ENCODE peak calls at places on chromosomes 2 and 18, in seven cellular contexts. One of them, this sample, is unnamed.
A peak's percentile ranks its signal among the peaks of the same experiment; 100 is the strongest.

GRCh38 chr2:213288913-213289700 is 4.8 kb downstream of the SPAG16 start:
- DNase-seq in stimulated activated CD4-positive, alpha-beta T cell treated with anti-CD3 and anti-CD28 coated beads, TNF-alpha, amount 100 ng/mL, for 24 hours: no peak
- DNase-seq in cardiac fibroblast: no peak
- DNase-seq in ureter: no peak
- DNase-seq in NCI-H774: no peak
- DNase-seq in substantia nigra: no peak
- DNase-seq in Caco-2: no peak
- DNase-seq in this sample: no peak

GRCh38 chr2:224362094-224362493 is 39.8 kb downstream of the FAM124B start:
- DNase-seq in Caco-2: no peak
- DNase-seq in cardiac fibroblast: no peak
- DNase-seq in substantia nigra: no peak
- DNase-seq in stimulated activated CD4-positive, alpha-beta T cell treated with anti-CD3 and anti-CD28 coated beads, TNF-alpha, amount 100 ng/mL, for 24 hours: no peak
- DNase-seq in NCI-H774: no peak
- DNase-seq in ureter: no peak
- DNase-seq in this sample: no peak

GRCh38 chr2:142866426-142866825 is 11.0 kb upstream of the KYNU start:
- DNase-seq in ureter: no peak
- DNase-seq in cardiac fibroblast: no peak
- DNase-seq in substantia nigra: no peak
- DNase-seq in stimulated activated CD4-positive, alpha-beta T cell treated with anti-CD3 and anti-CD28 coated beads, TNF-alpha, amount 100 ng/mL, for 24 hours: no peak
- DNase-seq in Caco-2: no peak
- DNase-seq in NCI-H774: no peak
- DNase-seq in this sample: no peak

GRCh38 chr18:67783215-67783946 is 266.9 kb upstream of the DSEL start:
- DNase-seq in ureter: no peak
- DNase-seq in cardiac fibroblast: peak; percentile 74
- DNase-seq in substantia nigra: no peak
- DNase-seq in NCI-H774: no peak
- DNase-seq in stimulated activated CD4-positive, alpha-beta T cell treated with anti-CD3 and anti-CD28 coated beads, TNF-alpha, amount 100 ng/mL, for 24 hours: no peak
- DNase-seq in Caco-2: no peak
- DNase-seq in this sample: no peak

GRCh38 chr18:25423267-25423666 is 71.3 kb upstream of the ZNF521 start:
- DNase-seq in ureter: no peak
- DNase-seq in stimulated activated CD4-positive, alpha-beta T cell treated with anti-CD3 and anti-CD28 coated beads, TNF-alpha, amount 100 ng/mL, for 24 hours: no peak
- DNase-seq in NCI-H774: no peak
- DNase-seq in substantia nigra: no peak
- DNase-seq in cardiac fibroblast: no peak
- DNase-seq in Caco-2: no peak
- DNase-seq in this sample: no peak

GRCh38 chr2:43879261-43879660 is 40.5 kb downstream of the ABCG8 start:
- DNase-seq in NCI-H774: no peak
- DNase-seq in cardiac fibroblast: no peak
- DNase-seq in Caco-2: no peak
- DNase-seq in stimulated activated CD4-positive, alpha-beta T cell treated with anti-CD3 and anti-CD28 coated beads, TNF-alpha, amount 100 ng/mL, for 24 hours: no peak
- DNase-seq in substantia nigra: no peak
- DNase-seq in ureter: no peak
- DNase-seq in this sample: no peak

GRCh38 chr18:23631746-23632145 is 31.0 kb downstream of the ANKRD29 start:
- DNase-seq in cardiac fibroblast: no peak
- DNase-seq in NCI-H774: no peak
- DNase-seq in stimulated activated CD4-positive, alpha-beta T cell treated with anti-CD3 and anti-CD28 coated beads, TNF-alpha, amount 100 ng/mL, for 24 hours: no peak
- DNase-seq in Caco-2: no peak
- DNase-seq in ureter: no peak
- DNase-seq in substantia nigra: no peak
- DNase-seq in this sample: no peak

GRCh38 chr18:13797157-13797611 is 26.8 kb upstream of the MC5R start:
- DNase-seq in Caco-2: no peak
- DNase-seq in cardiac fibroblast: no peak
- DNase-seq in stimulated activated CD4-positive, alpha-beta T cell treated with anti-CD3 and anti-CD28 coated beads, TNF-alpha, amount 100 ng/mL, for 24 hours: no peak
- DNase-seq in ureter: no peak
- DNase-seq in substantia nigra: no peak
- DNase-seq in NCI-H774: no peak
- DNase-seq in this sample: no peak

GRCh38 chr18:44742741-44743311 is 62.1 kb downstream of the SETBP1 start:
- DNase-seq in cardiac fibroblast: peak; percentile 41
- DNase-seq in stimulated activated CD4-positive, alpha-beta T cell treated with anti-CD3 and anti-CD28 coated beads, TNF-alpha, amount 100 ng/mL, for 24 hours: no peak
- DNase-seq in ureter: peak; percentile 65
- DNase-seq in Caco-2: no peak
- DNase-seq in NCI-H774: peak; percentile 70
- DNase-seq in substantia nigra: peak; percentile 18
- DNase-seq in this sample: peak; percentile 37

GRCh38 chr2:65574911-65575444 is 142.6 kb upstream of the SPRED2 start:
- DNase-seq in cardiac fibroblast: peak; percentile 35
- DNase-seq in substantia nigra: no peak
- DNase-seq in stimulated activated CD4-positive, alpha-beta T cell treated with anti-CD3 and anti-CD28 coated beads, TNF-alpha, amount 100 ng/mL, for 24 hours: no peak
- DNase-seq in ureter: no peak
- DNase-seq in Caco-2: no peak
- DNase-seq in NCI-H774: no peak
- DNase-seq in this sample: no peak

GRCh38 chr2:162217596-162217995 is 25.6 kb downstream of the FAP start:
- DNase-seq in stimulated activated CD4-positive, alpha-beta T cell treated with anti-CD3 and anti-CD28 coated beads, TNF-alpha, amount 100 ng/mL, for 24 hours: no peak
- DNase-seq in NCI-H774: no peak
- DNase-seq in substantia nigra: no peak
- DNase-seq in ureter: no peak
- DNase-seq in Caco-2: no peak
- DNase-seq in cardiac fibroblast: no peak
- DNase-seq in this sample: no peak

GRCh38 chr18:36066731-36067117 is 635 bp downstream of the RPRD1A start:
- DNase-seq in stimulated activated CD4-positive, alpha-beta T cell treated with anti-CD3 and anti-CD28 coated beads, TNF-alpha, amount 100 ng/mL, for 24 hours: no peak
- DNase-seq in substantia nigra: no peak
- DNase-seq in Caco-2: no peak
- DNase-seq in cardiac fibroblast: peak; percentile 10
- DNase-seq in ureter: no peak
- DNase-seq in NCI-H774: no peak
- DNase-seq in this sample: no peak

GRCh38 chr2:239092571-239093294 is 244.8 kb downstream of the TWIST2 start:
- DNase-seq in NCI-H774: no peak
- DNase-seq in substantia nigra: no peak
- DNase-seq in ureter: no peak
- DNase-seq in cardiac fibroblast: no peak
- DNase-seq in stimulated activated CD4-positive, alpha-beta T cell treated with anti-CD3 and anti-CD28 coated beads, TNF-alpha, amount 100 ng/mL, for 24 hours: no peak
- DNase-seq in Caco-2: no peak
- DNase-seq in this sample: no peak

GRCh38 chr2:177326591-177326990 is 62.1 kb upstream of the NFE2L2 start:
- DNase-seq in ureter: no peak
- DNase-seq in NCI-H774: no peak
- DNase-seq in Caco-2: no peak
- DNase-seq in stimulated activated CD4-positive, alpha-beta T cell treated with anti-CD3 and anti-CD28 coated beads, TNF-alpha, amount 100 ng/mL, for 24 hours: no peak
- DNase-seq in cardiac fibroblast: no peak
- DNase-seq in substantia nigra: no peak
- DNase-seq in this sample: no peak

GRCh38 chr2:222604749-222605515 is 51.0 kb downstream of the FARSB start:
- DNase-seq in NCI-H774: no peak
- DNase-seq in ureter: no peak
- DNase-seq in Caco-2: no peak
- DNase-seq in substantia nigra: no peak
- DNase-seq in stimulated activated CD4-positive, alpha-beta T cell treated with anti-CD3 and anti-CD28 coated beads, TNF-alpha, amount 100 ng/mL, for 24 hours: no peak
- DNase-seq in cardiac fibroblast: no peak
- DNase-seq in this sample: no peak

GRCh38 chr18:37238271-37238670 is 327.3 kb downstream of the CELF4 start:
- DNase-seq in substantia nigra: no peak
- DNase-seq in Caco-2: no peak
- DNase-seq in ureter: no peak
- DNase-seq in stimulated activated CD4-positive, alpha-beta T cell treated with anti-CD3 and anti-CD28 coated beads, TNF-alpha, amount 100 ng/mL, for 24 hours: no peak
- DNase-seq in NCI-H774: no peak
- DNase-seq in cardiac fibroblast: no peak
- DNase-seq in this sample: no peak

GRCh38 chr18:32674491-32674890 is 98.3 kb downstream of the KLHL14 start:
- DNase-seq in NCI-H774: no peak
- DNase-seq in substantia nigra: no peak
- DNase-seq in stimulated activated CD4-positive, alpha-beta T cell treated with anti-CD3 and anti-CD28 coated beads, TNF-alpha, amount 100 ng/mL, for 24 hours: no peak
- DNase-seq in Caco-2: no peak
- DNase-seq in cardiac fibroblast: no peak
- DNase-seq in ureter: no peak
- DNase-seq in this sample: no peak

GRCh38 chr2:100730290-100730868 is 89.6 kb upstream of the NPAS2 start:
- DNase-seq in NCI-H774: no peak
- DNase-seq in stimulated activated CD4-positive, alpha-beta T cell treated with anti-CD3 and anti-CD28 coated beads, TNF-alpha, amount 100 ng/mL, for 24 hours: no peak
- DNase-seq in ureter: peak; percentile 60
- DNase-seq in cardiac fibroblast: peak; percentile 88
- DNase-seq in Caco-2: peak; percentile 55
- DNase-seq in substantia nigra: no peak
- DNase-seq in this sample: no peak

GRCh38 chr2:65355190-65355831 is 77.1 kb downstream of the SPRED2 start:
- DNase-seq in stimulated activated CD4-positive, alpha-beta T cell treated with anti-CD3 and anti-CD28 coated beads, TNF-alpha, amount 100 ng/mL, for 24 hours: no peak
- DNase-seq in NCI-H774: no peak
- DNase-seq in cardiac fibroblast: no peak
- DNase-seq in ureter: no peak
- DNase-seq in substantia nigra: no peak
- DNase-seq in Caco-2: no peak
- DNase-seq in this sample: no peak

GRCh38 chr2:218516614-218517013 is 51.5 kb downstream of the USP37 start:
- DNase-seq in ureter: no peak
- DNase-seq in substantia nigra: no peak
- DNase-seq in Caco-2: no peak
- DNase-seq in NCI-H774: no peak
- DNase-seq in cardiac fibroblast: peak; percentile 9
- DNase-seq in stimulated activated CD4-positive, alpha-beta T cell treated with anti-CD3 and anti-CD28 coated beads, TNF-alpha, amount 100 ng/mL, for 24 hours: no peak
- DNase-seq in this sample: no peak